ENCODE peak calls at places on chromosomes 1 and 21, in eight cellular contexts. R is fibroblast of mammary gland; C is Right ventricle myocardium superior; Y is kidney tubule cell; X is left lobe of liver; D is H9; J is activated T-cell treated with anti-CD3 and anti-CD28 coated beads for 48 hours; Q is activated T-helper 1 cell treated with anti-CD3 and anti-CD28 coated beads, Interleukin-12 subunit alpha, Interleukin-12 subunit beta, Interleukin-2, Interleukin-4 antibody, amounts not matched to agents 30 ng/mL and 10 ng/mL and 1 ng/mL, durations not matched to agents 14 hours and 24 hours and 36 hours. K is an unnamed sample.

GRCh38 chr1:57122031-57122430 is 156.2 kb upstream of the C8B start:
- DNase-seq in D (no peak), C (no peak), R (peak), X (no peak), Y (no peak), J (no peak), Q (no peak), K (no peak)

GRCh38 chr1:179016694-179017382 is 8.9 kb upstream of the FAM20B start:
- DNase-seq in R (peak), X (peak), Y (peak), J (no peak), Q (no peak), D (no peak), C (peak), K (peak)

GRCh38 chr1:3192825-3193224 is 123.8 kb downstream of the PRDM16 start:
- DNase-seq in C (no peak), Q (no peak), R (no peak), Y (no peak), D (no peak), J (no peak), X (no peak), K (no peak)

GRCh38 chr1:9723068-9723805 is 71.7 kb downstream of the PIK3CD start:
- DNase-seq in J (no peak), D (no peak), C (no peak), Y (no peak), R (no peak), X (no peak), Q (no peak), K (no peak)

GRCh38 chr1:33391669-33392068 is 39.2 kb downstream of the PHC2 start:
- DNase-seq in Q (no peak), X (no peak), J (no peak), R (no peak), C (no peak), D (no peak), Y (no peak), K (no peak)

GRCh38 chr1:227557962-227558806 is 5.2 kb upstream of the ZNF678 start:
- DNase-seq in D (no peak), X (no peak), Y (no peak), C (peak), Q (no peak), J (no peak), R (no peak), K (no peak)

GRCh38 chr1:1142844-1143243 is 27.0 kb upstream of the C1orf159 start:
- DNase-seq in C (no peak), Q (no peak), D (no peak), J (no peak), X (no peak), Y (no peak), R (no peak), K (no peak)

GRCh38 chr1:214330715-214331114 is 49.8 kb downstream of the SMYD2 start:
- DNase-seq in C (no peak), J (no peak), Y (no peak), D (no peak), R (no peak), Q (no peak), X (no peak), K (no peak)

GRCh38 chr1:239912471-239912870 is 179.2 kb upstream of the FMN2 start:
- DNase-seq in D (no peak), C (no peak), R (peak), X (no peak), Y (peak), J (no peak), Q (no peak), K (peak)

GRCh38 chr1:41359211-41360073 is 1.8 kb upstream of the FOXO6 start:
- DNase-seq in R (peak), X (peak), Q (no peak), D (no peak), Y (peak), J (no peak), C (no peak), K (peak)

GRCh38 chr1:161730050-161730564 is 8.8 kb downstream of the FCRLB start:
- DNase-seq in D (no peak), J (peak), R (peak), C (no peak), X (no peak), Y (peak), Q (no peak), K (no peak)

GRCh38 chr1:206575165-206575893 is 36.9 kb downstream of the EIF2D start:
- DNase-seq in C (no peak), J (no peak), X (no peak), Y (no peak), R (peak), D (no peak), Q (peak), K (peak)

GRCh38 chr1:228063251-228064191 is 19.0 kb upstream of the ARF1 start:
- DNase-seq in J (no peak), R (no peak), C (no peak), X (peak), Q (no peak), Y (no peak), D (no peak), K (no peak)

GRCh38 chr1:62588000-62588399 is 9.3 kb upstream of the ANGPTL3 start:
- DNase-seq in Y (no peak), D (no peak), C (no peak), X (no peak), R (peak), J (no peak), Q (no peak), K (peak)

GRCh38 chr1:167401260-167401873 is 117.0 kb downstream of the CD247 start:
- DNase-seq in D (peak), X (peak), Y (peak), R (peak), C (no peak), Q (peak), J (peak), K (peak)

GRCh38 chr1:15350551-15351200 is 59.0 kb upstream of the EFHD2 start:
- DNase-seq in R (no peak), D (no peak), C (no peak), Q (no peak), J (no peak), X (no peak), Y (no peak), K (no peak)

GRCh38 chr1:75265792-75266191 is 131.6 kb downstream of the LHX8 start:
- DNase-seq in Q (no peak), C (no peak), D (no peak), X (no peak), J (no peak), R (peak), Y (peak), K (peak)

GRCh38 chr1:182620924-182621585 is 16.9 kb upstream of the RGS16 start:
- DNase-seq in C (no peak), Q (no peak), X (no peak), D (no peak), R (no peak), Y (no peak), J (no peak), K (no peak)

GRCh38 chr1:63475761-63476160 is 47.3 kb downstream of the ITGB3BP start:
- DNase-seq in X (no peak), C (no peak), Q (no peak), R (no peak), Y (peak), J (no peak), D (no peak), K (no peak)

GRCh38 chr1:230268371-230269170 is 157.6 kb downstream of the PGBD5 start:
- DNase-seq in R (peak), Y (peak), Q (no peak), C (peak), J (no peak), D (peak), X (no peak), K (peak)

GRCh38 chr1:244970236-244970652 is 105.9 kb upstream of the HNRNPU start:
- DNase-seq in X (peak), C (peak), R (peak), Q (peak), D (peak), J (peak), Y (peak), K (no peak)

GRCh38 chr21:40652436-40652835 is 194.5 kb downstream of the DSCAM start:
- DNase-seq in Q (no peak), D (no peak), R (no peak), J (no peak), Y (no peak), C (no peak), X (no peak), K (no peak)

GRCh38 chr1:179881642-179882252 is 338 bp upstream of the TOR1AIP1 start:
- DNase-seq in J (no peak), D (no peak), C (no peak), Q (no peak), X (peak), Y (peak), R (peak), K (peak)

GRCh38 chr1:119919241-119919640 is 22.9 kb upstream of the ADAM30 start:
- DNase-seq in D (no peak), J (no peak), R (no peak), Q (no peak), C (no peak), X (no peak), Y (no peak), K (no peak)

GRCh38 chr1:54461731-54462596 is 55.8 kb upstream of the SSBP3 start:
- DNase-seq in X (no peak), Y (no peak), C (no peak), Q (no peak), D (no peak), J (no peak), R (no peak), K (no peak)

GRCh38 chr1:228013322-228014234 is 6.8 kb downstream of the WNT3A start:
- DNase-seq in X (peak), Q (no peak), J (no peak), D (no peak), Y (no peak), R (no peak), C (no peak), K (no peak)

GRCh38 chr1:8200317-8201115 is 117.4 kb upstream of the SLC45A1 start:
- DNase-seq in R (no peak), J (no peak), D (no peak), C (no peak), Q (no peak), X (no peak), Y (no peak), K (no peak)

GRCh38 chr1:168441745-168442144 is 102.1 kb downstream of the XCL2 start:
- DNase-seq in Y (peak), Q (no peak), J (no peak), C (no peak), R (no peak), D (no peak), X (no peak), K (peak)

GRCh38 chr1:91383461-91383860 is 21.2 kb downstream of the HFM1 start:
- DNase-seq in J (no peak), D (no peak), R (no peak), X (no peak), C (no peak), Y (no peak), Q (no peak), K (peak)

GRCh38 chr1:48870596-48870995 is 93.9 kb upstream of the BEND5 start:
- DNase-seq in D (no peak), J (no peak), Q (no peak), X (no peak), Y (peak), R (peak), C (no peak), K (no peak)

GRCh38 chr1:188652678-188653077 is 1823.9 kb downstream of the PLA2G4A start:
- DNase-seq in D (no peak), J (no peak), Q (no peak), Y (peak), X (no peak), C (no peak), R (no peak), K (peak)

GRCh38 chr1:30720271-30721223 is 2.8 kb downstream of the MATN1 start:
- DNase-seq in Y (no peak), C (no peak), J (no peak), R (no peak), X (no peak), Q (no peak), D (no peak), K (no peak)

K was measured in adipocyte.